ENCODE peak calls at places on chromosome 21, in five cellular contexts. E, C, I, J and B are unnamed samples.

GRCh38 chr21:38669186-38669585 is 136.5 kb upstream of the ETS2 start:
- DNase-seq in E (no peak), C (no peak), I (peak), J (no peak), B (no peak)

GRCh38 chr21:43810505-43811261 is 21.3 kb downstream of the RRP1 start:
- DNase-seq in E (peak), C (peak), I (peak), J (peak), B (peak)

GRCh38 chr21:32597205-32597604 is 11.9 kb upstream of the TCP10L start:
- DNase-seq in E (no peak), C (no peak), I (no peak), J (no peak), B (no peak)

GRCh38 chr21:42384184-42384583 is 11.7 kb downstream of the TMPRSS3 start:
- DNase-seq in E (no peak), C (no peak), I (no peak), J (no peak), B (no peak)

GRCh38 chr21:38234395-38235142 is 22.2 kb upstream of the KCNJ15 start:
- DNase-seq in E (no peak), C (no peak), I (no peak), J (no peak), B (no peak)

GRCh38 chr21:21373969-21374368 is 375.8 kb downstream of the NCAM2 start:
- DNase-seq in E (no peak), C (no peak), I (no peak), J (no peak), B (no peak)

GRCh38 chr21:24014381-24014780 is 1592.9 kb downstream of the MRPL39 start:
- DNase-seq in E (no peak), C (no peak), I (no peak), J (no peak), B (no peak)

GRCh38 chr21:32336711-32337110 is 38.1 kb downstream of the MRAP start:
- DNase-seq in E (peak), C (no peak), I (no peak), J (no peak), B (no peak)

GRCh38 chr21:42346866-42347600 is 3.8 kb downstream of the TFF2 start:
- DNase-seq in E (no peak), C (no peak), I (no peak), J (no peak), B (no peak)

GRCh38 chr21:38716088-38716487 is 89.6 kb upstream of the ETS2 start:
- DNase-seq in E (no peak), C (no peak), I (no peak), J (no peak), B (no peak)

GRCh38 chr21:44086636-44087425 is 20.4 kb upstream of the PWP2 start:
- DNase-seq in E (no peak), C (no peak), I (no peak), J (peak), B (no peak)

GRCh38 chr21:42171091-42172053 is 47.6 kb upstream of the ABCG1 start:
- DNase-seq in E (peak), C (no peak), I (no peak), J (peak), B (no peak)

GRCh38 chr21:32803651-32804050 is 32.1 kb upstream of the PAXBP1 start:
- DNase-seq in E (no peak), C (no peak), I (no peak), J (no peak), B (no peak)

GRCh38 chr21:44013380-44014088 is 1.4 kb downstream of the TRAPPC10 start:
- DNase-seq in E (no peak), C (no peak), I (no peak), J (no peak), B (no peak)

GRCh38 chr21:43364851-43365424 is 62.0 kb downstream of the SIK1 start:
- DNase-seq in E (no peak), C (no peak), I (no peak), J (no peak), B (no peak)

GRCh38 chr21:38467369-38467768 is 30.9 kb downstream of the ERG start:
- DNase-seq in E (no peak), C (no peak), I (no peak), J (no peak), B (no peak)

GRCh38 chr21:44006656-44007055 is 5.5 kb upstream of the TRAPPC10 start:
- DNase-seq in E (no peak), C (no peak), I (no peak), J (peak), B (no peak)

GRCh38 chr21:39843916-39844315 is 23.3 kb upstream of the PCP4 start:
- DNase-seq in E (no peak), C (no peak), I (no peak), J (no peak), B (no peak)

GRCh38 chr21:42760977-42761751 is 107.7 kb downstream of the PDE9A start:
- DNase-seq in E (no peak), C (no peak), I (no peak), J (no peak), B (no peak)

GRCh38 chr21:17550671-17551308 is 37.9 kb downstream of the CXADR start:
- DNase-seq in E (no peak), C (no peak), I (no peak), J (no peak), B (no peak)

GRCh38 chr21:42721341-42721824 is 68.0 kb downstream of the PDE9A start:
- DNase-seq in E (no peak), C (no peak), I (no peak), J (no peak), B (no peak)

GRCh38 chr21:43211085-43212071 is 42.6 kb downstream of the CRYAA start:
- DNase-seq in E (no peak), C (no peak), I (no peak), J (peak), B (peak)

GRCh38 chr21:15706686-15707085 is 23.1 kb upstream of the USP25 start:
- DNase-seq in E (no peak), C (no peak), I (no peak), J (no peak), B (no peak)

GRCh38 chr21:40054403-40054802 is 187.2 kb downstream of the PCP4 start:
- DNase-seq in E (no peak), C (no peak), I (no peak), J (no peak), B (no peak)

GRCh38 chr21:26842300-26842699 is 2.9 kb downstream of the ADAMTS1 start:
- DNase-seq in E (no peak), C (no peak), I (no peak), J (no peak), B (no peak)

GRCh38 chr21:16137106-16137505 is 407.3 kb downstream of the USP25 start:
- DNase-seq in E (no peak), C (no peak), I (no peak), J (no peak), B (no peak)

GRCh38 chr21:33478858-33479678 is 706 bp downstream of the TMEM50B start:
- DNase-seq in E (peak), C (peak), I (peak), J (peak), B (peak)

GRCh38 chr21:31559368-31560119 is 99.9 kb upstream of the SOD1 start:
- DNase-seq in E (peak), C (peak), I (no peak), J (peak), B (peak)

DNA sequence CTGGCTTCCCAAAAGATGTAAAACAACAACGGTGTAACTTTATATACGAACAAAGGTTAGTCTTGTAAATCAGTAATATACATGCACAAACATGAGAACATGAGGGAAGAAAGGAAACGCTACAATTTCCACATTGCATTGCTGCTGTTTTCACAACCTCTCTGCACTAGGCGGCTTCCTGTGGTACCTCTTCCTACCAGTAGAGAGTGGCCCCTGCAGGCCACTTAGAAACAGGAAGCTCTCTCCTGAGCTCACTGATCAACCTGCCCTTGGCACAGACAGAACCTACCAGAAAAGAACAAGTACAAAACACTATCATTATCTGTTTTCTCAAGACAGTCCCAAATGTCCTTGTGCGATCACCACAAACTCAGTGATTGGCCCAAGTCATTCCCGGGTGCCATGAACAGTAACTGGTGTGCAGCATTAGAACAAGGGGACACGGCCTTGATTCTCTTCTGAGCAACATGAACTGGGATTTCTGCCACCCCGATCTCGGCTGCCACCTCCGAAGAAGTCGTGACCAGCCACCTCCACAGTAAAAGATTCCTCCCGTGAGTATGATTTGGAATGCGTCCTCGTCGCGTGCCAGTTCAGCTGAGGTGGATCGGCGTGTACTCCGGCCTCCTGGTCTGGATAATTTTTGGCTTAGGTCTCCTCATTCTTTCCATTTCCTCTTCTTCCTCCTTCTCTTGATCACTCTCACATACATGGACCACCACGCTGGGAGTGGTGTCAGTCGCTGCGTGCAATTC is 5.7 kb upstream of the KCNE1 start:
- DNase-seq in E (no peak), C (no peak), I (no peak), J (no peak), B (no peak)
- TF ChIP-seq CTCF in E (no peak), C (no peak), I (peak), J (no peak), B (peak)

GRCh38 chr21:36706482-36706852 is 7.6 kb downstream of the SIM2 start:
- DNase-seq in E (no peak), C (no peak), I (no peak), J (peak), B (no peak)
- TF ChIP-seq CTCF in E (no peak), C (no peak), I (no peak), J (no peak), B (no peak)

DNA sequence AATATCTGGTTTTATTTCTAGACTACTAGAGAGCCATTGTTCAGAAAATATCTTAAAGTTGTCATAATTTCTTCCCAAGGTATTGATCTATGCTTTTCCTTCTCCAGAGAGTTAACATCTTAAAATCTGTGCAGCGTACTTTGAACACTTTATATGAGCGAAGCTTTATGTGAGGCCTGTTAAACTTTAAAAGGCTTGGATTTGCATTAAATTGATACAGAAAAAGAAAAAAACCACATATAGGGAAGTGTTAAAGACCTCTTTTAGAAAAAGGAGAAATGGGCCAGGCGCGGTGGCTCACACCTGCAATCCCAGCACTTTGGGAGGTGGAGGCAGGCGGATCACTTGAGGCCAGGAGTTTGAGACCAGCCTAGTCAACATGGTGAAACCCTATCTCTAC is 59.2 kb upstream of the MORC3 start:
- DNase-seq in E (no peak), C (no peak), I (no peak), J (no peak), B (no peak)
- TF ChIP-seq CTCF in E (no peak), C (peak), I (no peak), J (no peak), B (peak)

DNA sequence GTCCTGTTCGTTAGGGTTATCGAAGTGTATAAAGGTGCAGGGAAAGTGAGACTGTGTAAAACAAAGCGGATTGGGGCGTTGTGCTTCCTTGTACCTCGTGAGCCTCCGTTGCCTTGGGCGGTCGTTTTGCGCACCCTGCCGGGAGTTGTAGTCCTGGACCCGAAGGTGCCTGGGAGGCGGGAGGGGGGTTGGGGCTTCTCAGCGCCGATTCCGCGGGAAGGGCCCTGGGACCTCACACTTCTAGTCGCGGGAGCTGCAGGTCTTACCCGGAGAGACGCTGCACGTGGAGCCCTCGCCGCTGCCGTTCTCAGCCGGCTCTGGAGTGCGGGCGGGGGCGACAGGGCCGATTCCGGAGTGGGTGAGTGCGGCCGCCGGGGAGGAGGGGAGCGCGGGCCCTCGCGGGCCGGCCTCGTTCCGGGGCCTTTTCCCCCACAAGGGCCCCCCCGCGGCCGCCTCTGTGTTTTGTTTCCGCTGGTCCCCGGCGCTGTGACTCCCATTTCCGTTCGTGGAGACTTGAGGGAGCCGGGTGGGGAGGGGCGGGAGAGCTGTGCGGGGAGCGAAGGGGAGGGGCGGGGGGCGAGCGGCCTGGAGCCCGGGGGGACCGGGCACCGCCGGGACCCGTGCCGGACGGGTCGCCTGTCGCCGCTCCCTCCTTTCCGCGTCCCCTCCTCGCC is 586 bp downstream of the GABPA start:
- DNase-seq in E (peak), C (peak), I (peak), J (peak), B (peak)
- TF ChIP-seq CTCF in E (no peak), C (no peak), I (no peak), J (no peak), B (no peak)

DNA sequence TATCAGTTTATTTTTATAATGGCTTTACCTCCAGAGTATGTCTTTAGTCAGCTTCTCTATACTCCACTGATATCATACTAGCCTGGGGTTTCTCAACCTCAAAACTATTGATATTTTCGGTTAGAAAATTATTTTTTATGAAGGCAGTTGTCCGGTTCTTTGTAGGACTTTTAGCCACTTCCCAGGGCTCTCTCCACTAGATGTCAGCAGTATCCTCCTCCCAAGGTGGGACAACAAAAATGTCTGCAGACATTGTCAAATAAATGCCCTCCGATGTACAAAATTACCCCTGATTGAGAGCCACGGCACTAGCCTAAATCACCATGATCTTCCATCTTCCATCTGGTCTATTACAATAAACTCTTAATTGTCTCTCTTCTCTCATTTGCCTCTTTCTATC is 4.1 kb upstream of the GRIK1 start:
- DNase-seq in E (no peak), C (no peak), I (no peak), J (no peak), B (no peak)
- TF ChIP-seq CTCF in E (no peak), C (no peak), I (peak), J (no peak), B (peak)

GRCh38 chr21:45324430-45325205 is 36.9 kb upstream of the POFUT2 start:
- DNase-seq in E (no peak), C (no peak), I (no peak), J (no peak), B (no peak)
- TF ChIP-seq CTCF in E (no peak), C (no peak), I (no peak), J (no peak), B (no peak)

GRCh38 chr21:28336299-28336698 is 656.4 kb downstream of the LTN1 start:
- DNase-seq in E (no peak), C (no peak), I (no peak), J (no peak), B (no peak)
- TF ChIP-seq CTCF in E (peak), C (no peak), I (no peak), J (peak), B (peak)

DNA sequence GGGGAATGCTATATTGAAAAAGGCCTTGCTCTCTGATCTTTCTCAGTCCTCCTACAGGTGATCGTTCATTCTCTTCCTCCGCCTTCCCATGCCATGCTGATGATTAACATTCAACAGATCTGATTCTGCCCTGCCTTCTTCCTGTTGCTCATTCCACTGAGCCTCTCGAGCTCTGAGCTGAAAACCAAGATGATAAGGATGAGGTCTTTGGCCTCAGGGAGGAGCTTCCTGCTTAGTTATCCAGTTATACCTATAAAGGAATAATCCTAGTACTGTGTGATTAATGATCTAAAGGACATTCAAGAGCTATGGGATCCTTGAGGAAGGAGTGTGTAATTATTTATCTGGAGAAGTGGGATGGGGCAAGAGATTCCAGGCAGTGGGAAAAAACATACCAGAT is 25.2 kb upstream of the MAP3K7CL start:
- DNase-seq in E (no peak), C (no peak), I (no peak), J (no peak), B (no peak)
- TF ChIP-seq CTCF in E (no peak), C (no peak), I (no peak), J (no peak), B (no peak)

DNA sequence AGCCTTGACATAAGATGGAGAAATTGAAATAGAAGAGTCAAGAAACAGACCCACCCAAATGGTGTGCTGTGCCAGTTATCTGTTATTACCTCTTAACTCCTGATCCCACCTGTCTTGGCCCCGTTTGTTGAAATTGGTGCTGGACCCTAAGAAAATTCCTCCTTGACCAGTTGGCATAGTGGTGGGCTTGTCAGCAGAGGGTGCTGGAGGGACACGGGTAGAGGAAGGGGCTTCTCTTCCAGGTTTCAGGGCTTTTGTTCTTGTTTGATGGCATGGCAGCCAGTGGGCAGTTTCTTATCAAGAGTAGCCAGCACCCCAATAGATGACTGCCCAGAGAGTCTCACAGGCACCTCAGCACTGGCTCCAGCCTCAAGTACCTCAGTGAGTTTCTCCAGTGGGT is 51.6 kb downstream of the PCBP3 start:
- DNase-seq in E (no peak), C (no peak), I (no peak), J (no peak), B (no peak)
- TF ChIP-seq CTCF in E (no peak), C (no peak), I (no peak), J (no peak), B (peak)